ENCODE peak calls at places on chromosomes 13 and 19, in four cellular contexts. One of them, this sample, is unnamed.

GRCh38 chr13:30818323-30818960 is 83.1 kb downstream of the ALOX5AP start:
- DNase-seq in SHP77 treated with DMSO at 0.1 percent for 48 hours: no peak
- DNase-seq in left colon: no peak
- DNase-seq in psoas muscle: no peak
- DNase-seq in this sample: no peak

GRCh38 chr13:80012281-80012680 is 328.6 kb downstream of the SPRY2 start:
- DNase-seq in SHP77 treated with DMSO at 0.1 percent for 48 hours: no peak
- DNase-seq in left colon: no peak
- DNase-seq in psoas muscle: no peak
- DNase-seq in this sample: no peak

GRCh38 chr13:87676254-87677042 is 5.3 kb downstream of the SLITRK5 start:
- DNase-seq in SHP77 treated with DMSO at 0.1 percent for 48 hours: no peak
- DNase-seq in left colon: no peak
- DNase-seq in psoas muscle: no peak
- DNase-seq in this sample: no peak

GRCh38 chr19:2095338-2095938 is 688 bp downstream of the MOB3A start:
- DNase-seq in SHP77 treated with DMSO at 0.1 percent for 48 hours: no peak
- DNase-seq in left colon: peak; percentile 51
- DNase-seq in psoas muscle: peak; percentile 66
- DNase-seq in this sample: no peak

GRCh38 chr13:29472317-29472961 is 123.0 kb downstream of the SLC7A1 start:
- DNase-seq in SHP77 treated with DMSO at 0.1 percent for 48 hours: peak; percentile 34
- DNase-seq in left colon: peak; percentile 74
- DNase-seq in psoas muscle: no peak
- DNase-seq in this sample: no peak

GRCh38 chr19:35040826-35041547 is 534 bp upstream of the HPN start:
- DNase-seq in SHP77 treated with DMSO at 0.1 percent for 48 hours: no peak
- DNase-seq in left colon: peak; percentile 84
- DNase-seq in psoas muscle: peak; percentile 98
- DNase-seq in this sample: peak; percentile 68

GRCh38 chr13:32889986-32890565 is 126.1 kb upstream of the KL start:
- DNase-seq in SHP77 treated with DMSO at 0.1 percent for 48 hours: no peak
- DNase-seq in left colon: no peak
- DNase-seq in psoas muscle: no peak
- DNase-seq in this sample: no peak

GRCh38 chr19:3536429-3537100 is 2.4 kb upstream of the TEKTIP1 start:
- DNase-seq in SHP77 treated with DMSO at 0.1 percent for 48 hours: no peak
- DNase-seq in left colon: no peak
- DNase-seq in psoas muscle: peak; percentile 78
- DNase-seq in this sample: no peak

GRCh38 chr13:71149498-71150363 is 717.3 kb downstream of the DACH1 start:
- DNase-seq in SHP77 treated with DMSO at 0.1 percent for 48 hours: peak; percentile 23
- DNase-seq in left colon: no peak
- DNase-seq in psoas muscle: no peak
- DNase-seq in this sample: no peak

This sample was measured in NCI-H2029.